ENCODE peak calls at places on chromosomes 5 and 9, in seven cellular contexts. B, K, A, M, Q, G and W are unnamed samples.

GRCh38 chr9:91810286-91810905 is 139.6 kb downstream of the ROR2 start:
- DNase-seq in B (no peak), K (no peak), A (no peak), M (no peak), Q (no peak), G (no peak), W (no peak)

GRCh38 chr5:171312129-171312819 is 3.2 kb downstream of the TLX3 start:
- DNase-seq in B (no peak), K (no peak), A (no peak), M (no peak), Q (no peak), G (no peak), W (no peak)

GRCh38 chr9:114804504-114804903 is 1.3 kb downstream of the TNFSF15 start:
- DNase-seq in B (peak), K (peak), A (no peak), M (peak), Q (peak), G (no peak), W (no peak)

GRCh38 chr5:10215366-10215765 is 34.3 kb downstream of the ATPSCKMT start:
- DNase-seq in B (no peak), K (no peak), A (no peak), M (no peak), Q (no peak), G (no peak), W (no peak)

GRCh38 chr9:89010526-89011089 is 19.3 kb downstream of the S1PR3 start:
- DNase-seq in B (no peak), K (no peak), A (no peak), M (no peak), Q (no peak), G (no peak), W (no peak)

GRCh38 chr9:83701769-83702168 is 6.0 kb downstream of the UBQLN1 start:
- DNase-seq in B (peak), K (no peak), A (no peak), M (no peak), Q (peak), G (no peak), W (no peak)

GRCh38 chr5:168342151-168342825 is 50.8 kb downstream of the WWC1 start:
- DNase-seq in B (no peak), K (no peak), A (no peak), M (no peak), Q (no peak), G (no peak), W (no peak)

GRCh38 chr5:169904059-169904458 is 76.2 kb downstream of the INSYN2B start:
- DNase-seq in B (no peak), K (no peak), A (peak), M (no peak), Q (no peak), G (no peak), W (peak)

GRCh38 chr5:139847790-139848507 is 52.3 kb downstream of the PSD2 start:
- DNase-seq in B (no peak), K (peak), A (peak), M (no peak), Q (peak), G (peak), W (peak)

GRCh38 chr5:171724771-171725609 is 60.6 kb upstream of the SMIM23 start:
- DNase-seq in B (no peak), K (no peak), A (no peak), M (no peak), Q (peak), G (no peak), W (no peak)

GRCh38 chr5:137649228-137649890 is 86.5 kb downstream of the KLHL3 start:
- DNase-seq in B (no peak), K (no peak), A (peak), M (no peak), Q (no peak), G (no peak), W (no peak)

GRCh38 chr5:124410539-124410938 is 335.9 kb downstream of the ZNF608 start:
- DNase-seq in B (no peak), K (no peak), A (no peak), M (no peak), Q (no peak), G (no peak), W (peak)

GRCh38 chr5:137622850-137623249 is 113.0 kb downstream of the KLHL3 start:
- DNase-seq in B (no peak), K (no peak), A (no peak), M (peak), Q (peak), G (peak), W (no peak)

GRCh38 chr5:65288657-65289056 is 193.1 kb downstream of the ADAMTS6 start:
- DNase-seq in B (no peak), K (no peak), A (no peak), M (no peak), Q (no peak), G (no peak), W (no peak)

GRCh38 chr9:105757496-105758251 is 63.3 kb downstream of the TMEM38B start:
- DNase-seq in B (no peak), K (no peak), A (no peak), M (no peak), Q (peak), G (no peak), W (peak)

GRCh38 chr5:3597002-3597726 is 1.5 kb downstream of the IRX1 start:
- DNase-seq in B (no peak), K (no peak), A (no peak), M (no peak), Q (no peak), G (no peak), W (no peak)

GRCh38 chr5:139454568-139455290 is 7.8 kb downstream of the ECSCR start:
- DNase-seq in B (no peak), K (no peak), A (no peak), M (no peak), Q (no peak), G (no peak), W (no peak)

GRCh38 chr5:96933764-96934163 is 2.1 kb upstream of the LNPEP start:
- DNase-seq in B (no peak), K (no peak), A (no peak), M (no peak), Q (peak), G (no peak), W (no peak)

GRCh38 chr9:134365791-134366222 is 39.6 kb downstream of the RXRA start:
- DNase-seq in B (peak), K (no peak), A (peak), M (peak), Q (peak), G (peak), W (no peak)

GRCh38 chr5:138111937-138112336 is 27.3 kb downstream of the NME5 start:
- DNase-seq in B (no peak), K (no peak), A (no peak), M (no peak), Q (peak), G (no peak), W (no peak)

GRCh38 chr5:52798952-52799351 is 11.2 kb downstream of the ITGA1 start:
- DNase-seq in B (no peak), K (no peak), A (no peak), M (no peak), Q (no peak), G (no peak), W (no peak)

GRCh38 chr5:60340965-60341471 is 358.9 kb downstream of the DEPDC1B start:
- DNase-seq in B (no peak), K (no peak), A (no peak), M (no peak), Q (no peak), G (no peak), W (peak)

GRCh38 chr9:122122903-122123632 is 30.0 kb upstream of the TTLL11 start:
- DNase-seq in B (peak), K (peak), A (peak), M (peak), Q (peak), G (peak), W (peak)

GRCh38 chr5:37071901-37072581 is 177.1 kb downstream of the CPLANE1 start:
- DNase-seq in B (no peak), K (no peak), A (peak), M (no peak), Q (peak), G (no peak), W (no peak)

GRCh38 chr5:138712324-138712723 is 40.9 kb upstream of the CTNNA1 start:
- DNase-seq in B (no peak), K (no peak), A (no peak), M (no peak), Q (no peak), G (no peak), W (no peak)

GRCh38 chr5:96327728-96328127 is 105.3 kb downstream of the PCSK1 start:
- DNase-seq in B (no peak), K (no peak), A (no peak), M (no peak), Q (peak), G (no peak), W (no peak)

GRCh38 chr5:80364892-80365291 is 43.0 kb upstream of the ZFYVE16 start:
- DNase-seq in B (no peak), K (no peak), A (no peak), M (no peak), Q (no peak), G (no peak), W (no peak)

GRCh38 chr9:76321185-76321828 is 72.9 kb downstream of the RFK start:
- DNase-seq in B (peak), K (no peak), A (no peak), M (no peak), Q (peak), G (no peak), W (no peak)

DNA sequence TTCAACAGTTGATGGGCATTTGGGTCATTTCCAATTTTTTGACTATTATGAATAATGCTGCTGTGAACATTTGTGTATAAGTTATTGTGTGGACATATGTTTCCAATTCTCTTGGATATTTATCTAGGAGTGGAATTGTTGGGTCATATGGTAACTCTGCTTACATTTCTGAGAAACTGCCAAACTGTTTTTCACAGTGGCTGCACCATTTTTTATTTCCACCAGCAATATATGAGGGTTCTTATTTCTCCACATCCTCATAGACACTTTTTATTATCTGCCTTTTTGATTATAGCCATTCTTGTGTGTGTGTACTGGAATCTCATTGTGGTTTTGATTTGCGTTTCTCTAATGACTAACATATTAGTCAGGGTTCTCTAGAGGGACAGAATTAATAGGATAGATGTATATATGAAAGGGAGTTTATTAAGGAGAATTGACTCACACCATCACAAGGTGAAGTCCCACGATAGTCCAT is 14.7 kb upstream of the MED27 start:
- DNase-seq in B (no peak), K (no peak), A (no peak), M (no peak), Q (peak), G (no peak), W (no peak)
- TF ChIP-seq CTCF in B (no peak), K (no peak), A (no peak), M (no peak), Q (no peak), G (no peak), W (no peak)

DNA sequence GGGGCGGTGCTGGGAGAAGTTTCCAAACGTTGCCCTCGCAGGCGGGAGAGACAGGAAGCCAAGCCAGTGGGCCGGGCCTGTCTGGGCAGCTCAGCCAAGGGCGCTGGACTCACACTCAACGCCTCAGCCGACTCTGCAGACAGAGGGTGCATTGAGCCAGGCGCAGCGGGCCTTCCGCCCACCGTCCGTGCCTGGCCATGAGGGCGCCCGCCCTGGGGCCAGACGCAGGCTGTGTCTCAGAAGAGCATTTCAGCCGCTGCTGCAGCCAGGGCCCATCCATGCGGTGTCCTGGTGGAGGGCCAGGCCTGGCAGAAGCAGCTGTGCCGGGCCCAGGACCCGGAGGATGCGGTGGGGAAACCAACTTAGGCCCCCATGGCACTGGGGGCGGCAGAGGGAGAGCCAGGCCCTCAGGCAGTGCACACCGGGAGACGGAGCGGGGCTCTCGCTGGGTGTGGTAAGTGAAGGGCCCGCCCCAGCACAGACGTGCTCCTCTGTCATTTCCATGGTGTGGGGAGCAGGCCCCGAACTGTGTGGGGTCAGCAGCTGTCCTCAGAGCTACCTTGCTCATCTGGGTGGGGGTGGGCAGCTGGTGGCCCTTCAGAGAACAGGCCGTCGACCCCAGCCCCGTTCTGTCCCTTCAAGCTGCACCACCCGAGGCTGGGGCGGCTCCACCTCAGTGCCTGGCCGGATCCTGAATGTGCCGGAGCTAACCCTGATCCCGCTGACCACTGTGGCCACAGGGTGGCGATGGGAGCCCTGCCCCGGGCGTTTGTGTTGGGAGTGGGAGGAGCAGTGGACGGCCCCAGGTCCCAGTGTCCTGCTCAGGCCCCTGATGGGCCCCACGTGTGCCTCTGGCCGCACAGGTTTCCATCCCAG is 18.0 kb downstream of the DNLZ start:
- DNase-seq in B (no peak), K (peak), A (no peak), M (no peak), Q (no peak), G (peak), W (no peak)
- TF ChIP-seq CTCF in B (no peak), K (peak), A (no peak), M (peak), Q (peak), G (peak), W (no peak)

DNA sequence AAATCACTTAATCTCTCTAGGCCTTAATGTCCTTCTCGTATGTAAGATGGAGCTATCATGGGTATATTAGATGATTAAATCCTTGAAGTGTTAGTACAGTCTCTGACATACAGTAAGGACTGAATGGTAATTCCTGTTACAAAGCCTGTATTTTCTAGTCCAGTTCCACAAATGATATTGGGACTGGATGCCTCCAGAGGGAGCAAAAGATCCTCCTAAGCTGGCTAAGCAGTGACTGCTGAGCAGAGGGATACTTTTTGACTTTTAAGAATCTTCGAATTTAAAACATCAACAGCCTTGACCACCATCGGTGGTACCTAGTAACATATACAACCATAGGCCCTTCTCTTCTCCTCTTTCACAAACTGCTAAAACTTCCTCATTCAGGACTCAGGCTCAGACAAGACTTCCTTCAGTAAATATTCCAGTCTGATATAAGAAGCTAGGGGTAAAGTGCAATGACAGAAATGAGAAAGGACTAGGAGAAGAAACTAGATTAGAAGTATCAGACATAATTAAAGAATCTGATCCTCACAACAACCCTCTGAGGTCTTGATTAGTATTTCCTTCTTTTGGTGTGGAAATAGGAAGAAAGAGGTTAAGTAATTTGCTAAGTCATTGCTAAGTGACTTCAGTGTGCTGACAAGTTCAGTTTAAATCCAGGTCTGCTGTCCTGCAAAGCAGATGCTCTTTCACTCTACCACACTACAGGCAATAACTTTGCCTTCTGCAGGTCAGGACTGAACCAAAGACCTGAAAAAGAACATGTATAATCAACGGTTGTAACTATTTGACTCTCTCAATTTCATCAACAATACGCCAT is 13.9 kb downstream of the PTAR1 start:
- DNase-seq in B (peak), K (no peak), A (peak), M (no peak), Q (peak), G (no peak), W (no peak)
- TF ChIP-seq CTCF in B (no peak), K (no peak), A (peak), M (peak), Q (no peak), G (no peak), W (no peak)

DNA sequence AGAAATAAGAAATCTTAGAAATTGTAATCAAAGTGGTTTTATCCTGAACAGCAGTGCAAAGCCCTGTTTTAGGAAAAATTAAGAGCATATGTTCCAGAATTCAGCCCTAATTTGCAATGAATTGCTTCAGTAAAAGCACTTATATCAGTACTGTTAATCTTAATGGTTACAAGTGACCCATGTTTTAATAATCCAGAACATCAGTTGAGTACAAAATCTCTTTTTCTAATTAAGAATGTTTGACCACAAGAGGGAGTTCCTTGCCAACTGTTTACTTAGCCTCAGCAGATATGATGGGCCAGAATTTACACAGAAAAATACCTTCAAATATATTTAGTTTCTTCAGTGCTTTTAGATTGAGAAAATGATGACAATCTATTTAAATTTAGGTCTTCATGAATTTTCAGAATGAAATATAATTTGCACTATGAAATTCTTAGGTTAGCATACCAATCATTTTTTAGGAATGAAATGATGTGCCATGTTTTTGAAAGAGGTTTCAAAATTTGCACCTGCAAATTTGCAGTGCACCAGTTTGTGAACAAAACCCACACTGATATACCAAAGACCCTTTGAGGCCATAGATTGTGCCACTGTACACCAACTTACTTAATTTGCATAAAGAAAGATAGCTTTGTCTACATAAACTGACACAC is 926.3 kb upstream of the ARRDC3 start:
- DNase-seq in B (peak), K (no peak), A (peak), M (peak), Q (peak), G (no peak), W (peak)
- TF ChIP-seq CTCF in B (peak), K (peak), A (peak), M (peak), Q (peak), G (no peak), W (peak)

GRCh38 chr5:1203968-1204692 is 2.7 kb downstream of the SLC6A19 start:
- DNase-seq in B (no peak), K (no peak), A (no peak), M (no peak), Q (no peak), G (peak), W (no peak)

GRCh38 chr5:1205255-1206180 is 4.1 kb downstream of the SLC6A19 start:
- DNase-seq in B (no peak), K (no peak), A (no peak), M (no peak), Q (no peak), G (no peak), W (no peak)

GRCh38 chr5:1202798-1203185 is 1.4 kb downstream of the SLC6A19 start:
- DNase-seq in B (no peak), K (no peak), A (no peak), M (no peak), Q (no peak), G (no peak), W (no peak)

GRCh38 chr5:1203311-1203967 is 2.0 kb downstream of the SLC6A19 start:
- DNase-seq in B (no peak), K (no peak), A (no peak), M (no peak), Q (no peak), G (peak), W (no peak)

GRCh38 chr5:1204693-1205242 is 3.4 kb downstream of the SLC6A19 start:
- DNase-seq in B (no peak), K (peak), A (peak), M (peak), Q (peak), G (peak), W (no peak)
- TF ChIP-seq CTCF in B (no peak), K (peak), A (peak), M (peak), Q (peak), G (no peak), W (no peak)

GRCh38 chr5:103514381-103514780 is 48.2 kb downstream of the NUDT12 start:
- DNase-seq in B (no peak), K (no peak), A (no peak), M (no peak), Q (peak), G (no peak), W (no peak)

GRCh38 chr5:103525366-103525765 is 37.2 kb downstream of the NUDT12 start:
- DNase-seq in B (no peak), K (no peak), A (no peak), M (no peak), Q (no peak), G (no peak), W (no peak)

GRCh38 chr5:103522586-103522985 is 40.0 kb downstream of the NUDT12 start:
- DNase-seq in B (no peak), K (no peak), A (no peak), M (no peak), Q (peak), G (no peak), W (no peak)

GRCh38 chr5:103523319-103523718 is 39.3 kb downstream of the NUDT12 start:
- DNase-seq in B (peak), K (peak), A (no peak), M (no peak), Q (peak), G (no peak), W (no peak)

DNA sequence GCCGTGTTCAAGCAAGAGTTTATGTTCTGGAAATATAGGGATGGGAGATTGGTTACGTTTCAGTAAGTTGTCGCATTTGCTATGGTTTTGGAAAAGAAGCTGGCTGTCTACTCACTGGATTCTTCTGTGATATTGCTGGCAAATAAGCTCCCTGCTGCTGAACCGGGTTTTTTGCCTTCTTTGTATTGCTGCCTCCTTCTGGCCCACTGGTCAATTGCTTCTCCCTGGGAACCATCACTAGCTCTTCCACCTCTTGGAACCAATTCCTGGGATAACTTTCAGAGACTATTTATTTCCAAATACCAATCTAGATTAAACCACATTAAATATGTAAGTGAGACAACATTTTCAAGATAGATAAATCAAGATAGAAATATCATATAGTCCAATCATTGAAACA is 43.0 kb downstream of the NUDT12 start:
- DNase-seq in B (no peak), K (peak), A (peak), M (no peak), Q (no peak), G (no peak), W (no peak)
- TF ChIP-seq CTCF in B (no peak), K (no peak), A (peak), M (peak), Q (no peak), G (peak), W (no peak)

GRCh38 chr5:39106332-39106731 is 32.1 kb upstream of the RICTOR start:
- DNase-seq in B (no peak), K (no peak), A (no peak), M (no peak), Q (peak), G (no peak), W (no peak)
- TF ChIP-seq CTCF in B (peak), K (no peak), A (peak), M (no peak), Q (no peak), G (no peak), W (no peak)